ENCODE peak calls at places on chromosomes 4 and X, in six cellular contexts. L, D, H, F, W and X are unnamed samples.

GRCh38 chr4:13601060-13601459 is 26.5 kb downstream of the BOD1L1 start:
- DNase-seq in L (no peak), D (no peak), H (no peak), F (no peak), W (no peak), X (no peak)

GRCh38 chr4:156295676-156296075 is 342.0 kb upstream of the CTSO start:
- DNase-seq in L (peak; percentile 22), D (no peak), H (no peak), F (no peak), W (peak; percentile 48), X (no peak)

GRCh38 chr4:103786014-103786413 is 66.2 kb upstream of the TACR3 start:
- DNase-seq in L (no peak), D (no peak), H (peak; percentile 56), F (no peak), W (peak; percentile 65), X (no peak)

GRCh38 chrX:38880460-38880859 is 79.2 kb downstream of the MID1IP1 start:
- DNase-seq in L (peak; percentile 56), D (no peak), H (no peak), F (no peak), W (no peak), X (no peak)

GRCh38 chr4:67751260-67751659 is 2.9 kb downstream of the GNRHR start:
- DNase-seq in L (peak; percentile 51), D (no peak), H (no peak), F (no peak), W (peak; percentile 26), X (no peak)

GRCh38 chrX:134528936-134529335 is 69.0 kb downstream of the HPRT1 start:
- DNase-seq in L (no peak), D (no peak), H (no peak), F (no peak), W (no peak), X (no peak)

GRCh38 chrX:53082773-53083616 is 828 bp downstream of the TSPYL2 start:
- DNase-seq in L (no peak), D (no peak), H (no peak), F (no peak), W (no peak), X (no peak)

GRCh38 chr4:11669156-11669555 is 240.5 kb upstream of the HS3ST1 start:
- DNase-seq in L (peak; percentile 39), D (no peak), H (no peak), F (no peak), W (peak; percentile 2), X (no peak)

GRCh38 chr4:111540661-111541060 is 604.6 kb upstream of the FAM241A start:
- DNase-seq in L (no peak), D (no peak), H (no peak), F (no peak), W (no peak), X (no peak)

GRCh38 chrX:69195197-69195596 is 29.9 kb upstream of the PJA1 start:
- DNase-seq in L (no peak), D (no peak), H (no peak), F (no peak), W (no peak), X (no peak)

GRCh38 chr4:40466789-40467188 is 131.7 kb downstream of the CHRNA9 start:
- DNase-seq in L (no peak), D (no peak), H (no peak), F (no peak), W (no peak), X (no peak)

GRCh38 chr4:601612-602558 is 23.5 kb upstream of the PDE6B start:
- DNase-seq in L (no peak), D (no peak), H (no peak), F (no peak), W (no peak), X (no peak)

GRCh38 chr4:102259081-102259480 is 86.2 kb downstream of the SLC39A8 start:
- DNase-seq in L (no peak), D (no peak), H (no peak), F (no peak), W (no peak), X (no peak)

GRCh38 chrX:72100824-72101351 is 30.8 kb downstream of the RTL5 start:
- DNase-seq in L (no peak), D (no peak), H (no peak), F (no peak), W (no peak), X (peak; percentile 67)

GRCh38 chr4:41426523-41426922 is 111.4 kb upstream of the LIMCH1 start:
- DNase-seq in L (no peak), D (no peak), H (no peak), F (no peak), W (peak; percentile 28), X (no peak)

GRCh38 chr4:112704991-112705845 is 68.3 kb downstream of the LARP7 start:
- DNase-seq in L (peak; percentile 58), D (peak; percentile 48), H (peak; percentile 8), F (peak; percentile 79), W (peak; percentile 86), X (peak; percentile 68)

GRCh38 chrX:15468036-15468435 is 25.1 kb downstream of the PIR start:
- DNase-seq in L (peak; percentile 67), D (no peak), H (no peak), F (no peak), W (peak; percentile 82), X (no peak)

GRCh38 chr4:40681600-40682297 is 52.1 kb upstream of the RBM47 start:
- DNase-seq in L (no peak), D (no peak), H (no peak), F (no peak), W (no peak), X (no peak)

GRCh38 chr4:45621926-45622325 is 501.9 kb downstream of the GABRG1 start:
- DNase-seq in L (no peak), D (no peak), H (no peak), F (no peak), W (no peak), X (no peak)

GRCh38 chr4:184938871-184939270 is 79.4 kb upstream of the HELT start:
- DNase-seq in L (no peak), D (no peak), H (no peak), F (no peak), W (no peak), X (no peak)

GRCh38 chr4:46956451-46956850 is 36.9 kb downstream of the GABRA4 start:
- DNase-seq in L (peak; percentile 72), D (no peak), H (no peak), F (no peak), W (peak; percentile 5), X (no peak)

GRCh38 chr4:61520688-61521160 is 320.6 kb downstream of the ADGRL3 start:
- DNase-seq in L (peak; percentile 11), D (no peak), H (no peak), F (no peak), W (no peak), X (no peak)

GRCh38 chrX:16512401-16512776 is 137.6 kb upstream of the S100G start:
- DNase-seq in L (no peak), D (no peak), H (no peak), F (no peak), W (no peak), X (no peak)
- H3K27me3 ChIP-seq in L (no peaks in the 10 kb centered on the region), D (no peaks in the 10 kb centered on the region), H (no peaks in the 10 kb centered on the region), F (no peaks in the 10 kb centered on the region), W (peaks cover 6% of the 10 kb centered on the region), X (no peaks in the 10 kb centered on the region)

GRCh38 chr4:153541426-153542096 is 75.4 kb downstream of the TMEM131L start:
- DNase-seq in L (peak; percentile 95), D (no peak), H (no peak), F (no peak), W (peak; percentile 62), X (no peak)

GRCh38 chr4:153537493-153537960 is 71.4 kb downstream of the TMEM131L start:
- DNase-seq in L (no peak), D (no peak), H (no peak), F (no peak), W (no peak), X (no peak)

GRCh38 chr4:153539058-153539826 is 73.1 kb downstream of the TMEM131L start:
- DNase-seq in L (no peak), D (no peak), H (no peak), F (no peak), W (no peak), X (no peak)

GRCh38 chr4:153535735-153536494 is 69.8 kb downstream of the TMEM131L start:
- DNase-seq in L (peak; percentile 22), D (no peak), H (no peak), F (no peak), W (no peak), X (no peak)

GRCh38 chr4:153538408-153539057 is 72.4 kb downstream of the TMEM131L start:
- DNase-seq in L (peak; percentile 26), D (no peak), H (no peak), F (peak; percentile 80), W (no peak), X (no peak)
- H3K4me1 ChIP-seq in L (peaks cover 11% of the 10 kb centered on the region), D (no peaks in the 10 kb centered on the region), H (no peaks in the 10 kb centered on the region), F (no peaks in the 10 kb centered on the region), W (peaks cover 21% of the 10 kb centered on the region), X (peaks cover 20% of the 10 kb centered on the region)

GRCh38 chr4:190018201-190018920 is 8.7 kb downstream of the FRG2 start:
- DNase-seq in L (no peak), D (no peak), H (no peak), F (no peak), W (no peak), X (no peak)

GRCh38 chr4:190015538-190016368 is 11.3 kb downstream of the FRG2 start:
- DNase-seq in L (no peak), D (no peak), H (no peak), F (no peak), W (no peak), X (no peak)

GRCh38 chr4:190017357-190018200 is 9.5 kb downstream of the FRG2 start:
- DNase-seq in L (no peak), D (no peak), H (no peak), F (no peak), W (no peak), X (no peak)

GRCh38 chr4:190014771-190015537 is 12.1 kb downstream of the FRG2 start:
- DNase-seq in L (no peak), D (no peak), H (no peak), F (no peak), W (no peak), X (no peak)

DNA sequence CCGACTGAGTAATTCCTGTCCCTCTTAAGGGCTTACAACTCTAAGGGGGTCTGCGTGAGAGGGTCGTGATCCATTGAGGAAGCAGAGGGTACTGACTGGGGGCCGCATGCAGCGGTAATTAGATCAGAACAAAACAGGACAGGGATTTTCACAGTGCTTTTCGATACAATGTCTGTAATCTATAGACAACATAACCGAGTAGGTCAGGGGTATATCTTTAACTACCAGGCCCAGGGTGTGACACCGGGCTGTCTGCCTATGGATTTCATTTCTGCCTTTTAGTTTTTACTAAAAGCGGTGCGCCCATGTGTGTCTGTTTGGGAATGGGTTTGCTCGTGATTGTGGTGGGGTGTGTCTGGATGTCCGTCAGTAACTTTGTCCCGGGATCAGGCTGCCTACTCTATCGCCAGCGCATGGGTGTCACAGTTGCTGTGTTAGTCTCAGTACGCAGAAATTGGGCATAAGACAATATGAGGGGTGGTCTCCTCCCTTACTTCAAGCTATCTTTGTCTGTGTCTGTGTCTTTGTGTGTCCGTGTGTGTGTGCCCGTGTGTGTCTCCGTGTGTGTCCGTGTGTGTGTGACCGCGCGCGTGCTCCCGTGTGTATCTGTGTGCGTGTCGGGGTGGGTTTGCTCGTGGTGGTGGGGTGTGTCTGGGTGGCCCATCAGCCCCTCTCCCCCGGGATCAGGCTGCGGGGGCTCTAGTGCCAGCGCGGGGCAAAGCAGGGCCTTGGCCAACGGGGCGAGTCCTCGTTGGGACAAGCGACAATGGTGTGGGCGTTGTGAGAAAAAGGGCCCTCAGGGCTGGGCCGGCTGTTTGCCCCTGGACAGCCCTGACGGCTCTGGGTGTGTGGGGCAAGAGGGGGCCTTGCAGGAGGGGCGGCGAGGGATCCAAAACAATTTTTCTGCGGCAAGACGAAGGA is 10.4 kb downstream of the FRG2 start:
- DNase-seq in L (no peak), D (no peak), H (no peak), F (no peak), W (no peak), X (no peak)
- H3K27me3 ChIP-seq in L (peaks cover 60% of the 10 kb centered on the region), D (no peaks in the 10 kb centered on the region), H (no peaks in the 10 kb centered on the region), F (no peaks in the 10 kb centered on the region), W (peaks cover 31% of the 10 kb centered on the region), X (peaks cover 87% of the 10 kb centered on the region)

GRCh38 chr4:89587364-89587763 is 249.6 kb downstream of the SNCA start:
- DNase-seq in L (no peak), D (no peak), H (no peak), F (no peak), W (no peak), X (no peak)
- H3K4me1 ChIP-seq in L (no peaks in the 10 kb centered on the region), D (no peaks in the 10 kb centered on the region), H (no peaks in the 10 kb centered on the region), F (no peaks in the 10 kb centered on the region), W (peaks cover 4% of the 10 kb centered on the region), X (no peaks in the 10 kb centered on the region)